ENCODE peak calls at places on chromosomes 11 and 22, in nine cellular contexts. Y is foreskin fibroblast, Z is heart right ventricle, V is stomach, G is keratinocyte, D is fibroblast of mammary gland, H is SK-N-SH, K is fibroblast of lung, A is endodermal cell. T is an unnamed sample.

GRCh38 chr11:5277807-5278206 is 8.1 kb upstream of the HBE1 start:
- DNase-seq in H (no peak), V (no peak), A (no peak), G (no peak), D (peak), Y (no peak), K (no peak), Z (no peak), T (no peak)

GRCh38 chr22:44519895-44520294 is 21.9 kb upstream of the RTL6 start:
- DNase-seq in H (no peak), Z (peak), D (no peak), V (no peak), K (no peak), Y (no peak), A (no peak), G (no peak), T (no peak)

GRCh38 chr11:122137081-122137793 is 21.2 kb upstream of the BLID start:
- DNase-seq in G (no peak), A (no peak), H (no peak), V (no peak), K (peak), Z (no peak), Y (peak), D (peak), T (peak)

GRCh38 chr11:86940122-86940777 is 14.9 kb downstream of the FZD4 start:
- DNase-seq in K (peak), Z (peak), Y (no peak), H (no peak), V (peak), G (no peak), A (peak), D (peak), T (no peak)

GRCh38 chr11:8917157-8917820 is 6.3 kb downstream of the AKIP1 start:
- DNase-seq in H (no peak), Z (no peak), A (peak), Y (peak), G (no peak), K (peak), D (peak), V (peak), T (peak)

GRCh38 chr11:10122337-10123197 is 171.5 kb downstream of the SBF2 start:
- DNase-seq in D (peak), Z (no peak), K (peak), H (no peak), V (no peak), G (peak), A (no peak), Y (no peak), T (peak)

GRCh38 chr22:19631899-19632670 is 82.2 kb upstream of the SEPTIN5 start:
- DNase-seq in Z (no peak), D (peak), G (no peak), Y (peak), A (peak), H (peak), V (no peak), K (peak), T (peak)

GRCh38 chr11:130706572-130706971 is 209.7 kb downstream of the SNX19 start:
- DNase-seq in V (no peak), K (no peak), A (peak), Z (no peak), D (peak), H (no peak), G (no peak), Y (peak), T (no peak)

GRCh38 chr11:8267280-8267679 is 3.6 kb upstream of the LMO1 start:
- DNase-seq in Z (no peak), V (no peak), A (peak), H (no peak), Y (no peak), K (no peak), G (no peak), D (no peak), T (no peak)

GRCh38 chr11:80167766-80168165 is 726.9 kb upstream of the TENM4 start:
- DNase-seq in V (no peak), H (no peak), A (no peak), G (no peak), K (no peak), Y (no peak), Z (no peak), D (no peak), T (peak)

DNA sequence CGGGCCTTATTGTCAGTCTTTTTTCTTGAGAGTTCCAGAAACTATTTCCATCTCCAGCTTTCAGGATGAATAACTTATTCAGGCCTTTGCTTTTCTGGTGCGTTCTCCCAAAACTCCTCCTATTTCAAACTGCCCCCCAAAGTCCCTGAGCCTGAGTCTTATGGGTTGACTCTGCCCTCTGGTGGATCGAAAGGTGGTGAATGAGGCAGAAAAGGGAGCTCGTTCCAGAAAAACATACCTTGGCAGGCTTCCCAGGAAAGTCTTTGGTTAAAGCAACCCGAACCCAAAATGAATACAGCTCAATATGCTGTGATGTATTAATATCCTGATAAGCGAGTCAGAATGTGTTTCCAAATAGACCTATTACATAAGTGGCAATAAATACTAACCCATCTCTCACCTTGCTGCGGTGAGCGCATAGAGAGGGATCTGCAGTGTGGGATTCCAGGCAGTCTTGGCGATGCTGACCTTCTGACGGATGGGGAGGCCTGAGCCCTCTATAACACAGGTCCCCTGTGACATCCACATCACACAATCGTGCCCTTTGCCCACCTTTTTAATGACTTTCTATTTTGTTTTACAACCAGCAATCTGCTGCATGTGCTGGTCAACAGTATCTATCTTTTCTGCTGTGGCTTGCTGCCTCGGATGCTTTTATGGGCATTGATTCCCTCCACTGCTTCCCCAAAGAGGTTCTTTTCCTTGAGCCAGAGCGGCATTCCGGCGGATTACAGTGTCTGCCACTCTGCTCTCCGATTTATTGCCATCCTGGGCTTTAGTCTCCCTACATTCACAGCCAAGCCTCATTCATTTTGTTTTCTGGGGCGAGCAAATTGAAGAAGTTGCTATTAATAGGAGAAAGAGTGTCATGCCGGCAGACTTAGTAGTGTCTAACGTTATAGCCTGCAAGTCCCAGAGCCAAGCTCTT is 756.8 kb downstream of the NTM start:
- DNase-seq in D (peak), H (peak), Y (peak), Z (peak), A (peak), K (peak), G (no peak), V (no peak), T (peak)
- TF ChIP-seq CTCF in D (peak), H (peak), Y (peak), Z (peak), A (peak), K (peak), G (peak), V (peak), T (peak)

GRCh38 chr11:1784761-1785650 is 21.3 kb upstream of the CTSD start:
- DNase-seq in Y (no peak), V (no peak), D (no peak), K (no peak), G (no peak), A (no peak), H (no peak), Z (no peak), T (no peak)

GRCh38 chr11:1783725-1784529 is 20.2 kb upstream of the CTSD start:
- DNase-seq in Y (no peak), A (no peak), H (no peak), D (no peak), K (no peak), Z (no peak), G (no peak), V (no peak), T (no peak)

GRCh38 chr11:1782831-1783724 is 19.4 kb upstream of the CTSD start:
- DNase-seq in Y (peak), D (peak), Z (no peak), A (no peak), G (no peak), V (no peak), K (peak), H (peak), T (no peak)

GRCh38 chr11:1785749-1786261 is 22.1 kb upstream of the CTSD start:
- DNase-seq in Y (peak), G (no peak), A (no peak), D (no peak), K (no peak), V (no peak), Z (no peak), H (no peak), T (no peak)

GRCh38 chr11:1786466-1786865 is 22.7 kb upstream of the CTSD start:
- DNase-seq in V (no peak), D (no peak), K (no peak), H (no peak), Y (no peak), A (no peak), Z (no peak), G (no peak), T (no peak)
- H3K4me3 ChIP-seq in V (no peak), D (no peak), K (no peak), H (no peak), Y (no peak), A (no peak), Z (no peak), G (no peak), T (no peak)

DNA sequence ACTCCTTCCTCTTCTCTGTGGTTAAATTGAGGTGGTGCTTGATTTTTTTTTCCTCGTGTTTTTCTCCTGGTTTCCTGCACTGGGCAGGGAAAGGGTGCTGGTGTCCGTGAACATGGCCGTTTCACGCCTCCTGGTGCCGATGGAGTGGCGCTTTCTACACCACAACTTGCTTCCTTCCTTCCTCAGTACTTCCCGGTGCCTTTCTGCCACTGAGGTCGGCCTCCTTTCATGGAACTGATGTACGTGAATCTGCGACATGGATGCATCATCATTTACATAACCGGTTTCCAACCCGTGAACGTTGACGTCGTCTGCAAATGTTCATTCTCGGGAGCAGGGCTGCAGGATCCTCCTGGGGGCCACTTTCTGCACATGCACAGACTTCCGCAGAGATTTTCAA is 474.5 kb downstream of the BRD1 start:
- DNase-seq in A (peak), D (no peak), Y (no peak), Z (no peak), G (no peak), V (peak), H (no peak), K (no peak), T (no peak)
- TF ChIP-seq CTCF in A (no peak), D (no peak), Y (no peak), Z (no peak), G (no peak), V (no peak), H (no peak), K (no peak), T (no peak)

GRCh38 chr11:42770444-42771065 is 541.2 kb upstream of the API5 start:
- DNase-seq in V (no peak), Z (no peak), G (peak), H (peak), K (peak), A (peak), D (peak), Y (no peak), T (peak)
- H3K4me3 ChIP-seq in V (no peak), Z (no peak), G (no peak), H (no peak), K (no peak), A (no peak), D (no peak), Y (no peak), T (no peak)

DNA sequence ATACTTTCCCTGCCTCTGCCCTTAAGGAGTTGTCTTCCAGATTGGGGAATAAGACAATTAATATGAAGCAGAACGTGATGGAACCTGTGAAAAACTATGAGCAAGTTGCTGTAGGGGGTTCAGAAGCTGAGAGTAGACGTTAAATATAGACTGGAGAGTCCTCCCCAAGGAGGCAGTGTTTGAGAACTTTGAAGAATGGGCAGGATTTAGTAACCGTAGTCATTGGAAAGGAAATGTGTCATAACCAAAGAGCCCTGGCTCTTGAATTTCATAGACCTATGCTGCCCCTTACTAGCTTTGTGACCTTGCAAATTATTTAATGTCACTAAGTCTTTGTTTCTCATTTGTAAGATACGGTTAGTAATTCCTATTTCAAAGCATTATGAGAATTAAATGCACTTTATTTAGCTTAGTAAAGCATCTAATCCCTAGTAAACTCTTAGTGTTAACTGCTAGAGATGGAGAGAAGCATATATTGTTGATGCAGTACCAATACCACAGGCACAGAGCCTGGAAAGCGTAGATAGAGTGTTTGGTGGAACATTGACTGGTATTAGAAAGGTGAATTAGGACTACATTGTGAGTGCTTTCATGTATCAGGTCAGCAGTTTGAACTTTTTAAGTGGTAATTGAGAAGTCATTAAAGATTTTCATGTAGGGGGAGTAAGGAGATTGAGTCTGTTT is 54.1 kb downstream of the MCAM start:
- DNase-seq in H (no peak), V (no peak), A (no peak), D (peak), Y (peak), K (peak), Z (no peak), G (no peak), T (peak)
- TF ChIP-seq CTCF in H (peak), V (no peak), A (no peak), D (peak), Y (peak), K (no peak), Z (peak), G (no peak), T (no peak)

T was measured in epithelial cell of esophagus.